ENCODE peak calls at places on chromosomes 1 and 21, in five cellular contexts. One of them, this sample, is unnamed.

GRCh38 chr1:45924736-45925135 is 121.3 kb downstream of the MAST2 start:
- DNase-seq in head of caudate nucleus: no peak
- DNase-seq in activated T-helper 1 cell treated with Interleukin-2 at 50 U/mL for 16 hours: no peak
- DNase-seq in RWPE1: no peak
- DNase-seq in T follicular helper cell: no peak
- DNase-seq in this sample: no peak

GRCh38 chr1:89723863-89724262 is 90.9 kb downstream of the LRRC8C start:
- DNase-seq in RWPE1: no peak
- DNase-seq in head of caudate nucleus: no peak
- DNase-seq in activated T-helper 1 cell treated with Interleukin-2 at 50 U/mL for 16 hours: no peak
- DNase-seq in T follicular helper cell: no peak
- DNase-seq in this sample: no peak

GRCh38 chr1:180376253-180376652 is 126.1 kb downstream of the ACBD6 start:
- DNase-seq in head of caudate nucleus: no peak
- DNase-seq in activated T-helper 1 cell treated with Interleukin-2 at 50 U/mL for 16 hours: no peak
- DNase-seq in T follicular helper cell: no peak
- DNase-seq in RWPE1: no peak
- DNase-seq in this sample: no peak

GRCh38 chr1:247077234-247077633 is 1.4 kb downstream of the ZNF670 start:
- DNase-seq in RWPE1: peak
- DNase-seq in T follicular helper cell: no peak
- DNase-seq in activated T-helper 1 cell treated with Interleukin-2 at 50 U/mL for 16 hours: no peak
- DNase-seq in head of caudate nucleus: no peak
- DNase-seq in this sample: no peak

GRCh38 chr21:45333583-45334121 is 46.0 kb upstream of the POFUT2 start:
- DNase-seq in head of caudate nucleus: no peak
- DNase-seq in activated T-helper 1 cell treated with Interleukin-2 at 50 U/mL for 16 hours: no peak
- DNase-seq in RWPE1: peak
- DNase-seq in T follicular helper cell: no peak
- DNase-seq in this sample: no peak

GRCh38 chr1:227469708-227470107 is 93.6 kb upstream of the ZNF678 start:
- DNase-seq in activated T-helper 1 cell treated with Interleukin-2 at 50 U/mL for 16 hours: no peak
- DNase-seq in head of caudate nucleus: no peak
- DNase-seq in RWPE1: no peak
- DNase-seq in T follicular helper cell: no peak
- DNase-seq in this sample: no peak

GRCh38 chr1:162279099-162279498 is 97.6 kb downstream of the SPATA46 start:
- DNase-seq in activated T-helper 1 cell treated with Interleukin-2 at 50 U/mL for 16 hours: no peak
- DNase-seq in head of caudate nucleus: no peak
- DNase-seq in T follicular helper cell: no peak
- DNase-seq in RWPE1: no peak
- DNase-seq in this sample: no peak

GRCh38 chr1:246444611-246445010 is 62.5 kb downstream of the SMYD3 start:
- DNase-seq in activated T-helper 1 cell treated with Interleukin-2 at 50 U/mL for 16 hours: no peak
- DNase-seq in T follicular helper cell: no peak
- DNase-seq in RWPE1: no peak
- DNase-seq in head of caudate nucleus: no peak
- DNase-seq in this sample: no peak

GRCh38 chr1:43222876-43223275 is 46.9 kb upstream of the TMEM125 start:
- DNase-seq in head of caudate nucleus: no peak
- DNase-seq in RWPE1: no peak
- DNase-seq in activated T-helper 1 cell treated with Interleukin-2 at 50 U/mL for 16 hours: no peak
- DNase-seq in T follicular helper cell: no peak
- DNase-seq in this sample: no peak

GRCh38 chr1:164644774-164645634 is 86.0 kb downstream of the PBX1 start:
- DNase-seq in T follicular helper cell: no peak
- DNase-seq in head of caudate nucleus: no peak
- DNase-seq in RWPE1: peak
- DNase-seq in activated T-helper 1 cell treated with Interleukin-2 at 50 U/mL for 16 hours: no peak
- DNase-seq in this sample: no peak

GRCh38 chr1:155272466-155273133 is 704 bp downstream of the CLK2 start:
- DNase-seq in head of caudate nucleus: no peak
- DNase-seq in T follicular helper cell: no peak
- DNase-seq in RWPE1: peak
- DNase-seq in activated T-helper 1 cell treated with Interleukin-2 at 50 U/mL for 16 hours: no peak
- DNase-seq in this sample: no peak

This sample was measured in T-helper 17 cell.